ENCODE peak calls at places on chromosomes 3 and 15, in six cellular contexts. One of them, this sample, is unnamed.

GRCh38 chr3:53478166-53478830 is 16.1 kb upstream of the CACNA1D start:
- DNase-seq in A549: peak
- DNase-seq in K562: no peak
- DNase-seq in GM12878: no peak
- DNase-seq in H1: no peak
- DNase-seq in HepG2: peak
- DNase-seq in this sample: no peak

GRCh38 chr3:10531031-10531430 is 25.6 kb upstream of the ATP2B2 start:
- DNase-seq in A549: no peak
- DNase-seq in K562: no peak
- DNase-seq in GM12878: no peak
- DNase-seq in H1: no peak
- DNase-seq in HepG2: no peak
- DNase-seq in this sample: no peak

GRCh38 chr3:13552855-13553652 is 4.1 kb downstream of the FBLN2 start:
- DNase-seq in A549: no peak
- DNase-seq in K562: no peak
- DNase-seq in GM12878: no peak
- DNase-seq in H1: no peak
- DNase-seq in HepG2: no peak
- DNase-seq in this sample: no peak

GRCh38 chr15:70101459-70102113 is 3.9 kb upstream of the TLE3 start:
- DNase-seq in A549: peak
- DNase-seq in K562: peak
- DNase-seq in GM12878: no peak
- DNase-seq in H1: no peak
- DNase-seq in HepG2: peak
- DNase-seq in this sample: peak

GRCh38 chr3:72554689-72555088 is 293.6 kb downstream of the SHQ1 start:
- DNase-seq in A549: no peak
- DNase-seq in K562: no peak
- DNase-seq in GM12878: no peak
- DNase-seq in H1: no peak
- DNase-seq in HepG2: no peak
- DNase-seq in this sample: no peak

GRCh38 chr15:58483316-58483715 is 51.5 kb downstream of the LIPC start:
- DNase-seq in A549: no peak
- DNase-seq in K562: no peak
- DNase-seq in GM12878: no peak
- DNase-seq in H1: no peak
- DNase-seq in HepG2: no peak
- DNase-seq in this sample: no peak

GRCh38 chr15:37058316-37058985 is 41.9 kb downstream of the MEIS2 start:
- DNase-seq in A549: peak
- DNase-seq in K562: peak
- DNase-seq in GM12878: no peak
- DNase-seq in H1: no peak
- DNase-seq in HepG2: peak
- DNase-seq in this sample: no peak

GRCh38 chr3:123660900-123661299 is 76.0 kb upstream of the HACD2 start:
- DNase-seq in A549: no peak
- DNase-seq in K562: no peak
- DNase-seq in GM12878: no peak
- DNase-seq in H1: no peak
- DNase-seq in HepG2: no peak
- DNase-seq in this sample: peak

GRCh38 chr15:80090879-80091503 is 31.5 kb downstream of the ZFAND6 start:
- DNase-seq in A549: peak
- DNase-seq in K562: no peak
- DNase-seq in GM12878: no peak
- DNase-seq in H1: no peak
- DNase-seq in HepG2: no peak
- DNase-seq in this sample: no peak

GRCh38 chr15:85120351-85121113 is 138.9 kb downstream of the PDE8A start:
- DNase-seq in A549: no peak
- DNase-seq in K562: peak
- DNase-seq in GM12878: no peak
- DNase-seq in H1: no peak
- DNase-seq in HepG2: no peak
- DNase-seq in this sample: no peak

GRCh38 chr3:128203171-128203570 is 49.9 kb downstream of the EEFSEC start:
- DNase-seq in A549: no peak
- DNase-seq in K562: no peak
- DNase-seq in GM12878: no peak
- DNase-seq in H1: no peak
- DNase-seq in HepG2: no peak
- DNase-seq in this sample: no peak

GRCh38 chr3:104933981-104934380 is 432.7 kb upstream of the ALCAM start:
- DNase-seq in A549: no peak
- DNase-seq in K562: no peak
- DNase-seq in GM12878: no peak
- DNase-seq in H1: no peak
- DNase-seq in HepG2: no peak
- DNase-seq in this sample: no peak

GRCh38 chr3:159814161-159814560 is 174.5 kb upstream of the IL12A start:
- DNase-seq in A549: peak
- DNase-seq in K562: no peak
- DNase-seq in GM12878: no peak
- DNase-seq in H1: peak
- DNase-seq in HepG2: no peak
- DNase-seq in this sample: peak

GRCh38 chr3:11950576-11950975 is 53.6 kb upstream of the SYN2 start:
- DNase-seq in A549: no peak
- DNase-seq in K562: no peak
- DNase-seq in GM12878: no peak
- DNase-seq in H1: no peak
- DNase-seq in HepG2: no peak
- DNase-seq in this sample: no peak

GRCh38 chr15:35281515-35281914 is 196.4 kb upstream of the NANOGP8 start:
- DNase-seq in A549: no peak
- DNase-seq in K562: no peak
- DNase-seq in GM12878: no peak
- DNase-seq in H1: no peak
- DNase-seq in HepG2: no peak
- DNase-seq in this sample: peak

GRCh38 chr3:9280477-9281219 is 31.2 kb upstream of the SRGAP3 start:
- DNase-seq in A549: no peak
- DNase-seq in K562: no peak
- DNase-seq in GM12878: no peak
- DNase-seq in H1: no peak
- DNase-seq in HepG2: no peak
- DNase-seq in this sample: no peak

GRCh38 chr3:117995795-117996194 is 1038.9 kb downstream of the IGSF11 start:
- DNase-seq in A549: no peak
- DNase-seq in K562: no peak
- DNase-seq in GM12878: no peak
- DNase-seq in H1: no peak
- DNase-seq in HepG2: no peak
- DNase-seq in this sample: peak

GRCh38 chr3:85567074-85567676 is 608.4 kb downstream of the CADM2 start:
- DNase-seq in A549: peak
- DNase-seq in K562: peak
- DNase-seq in GM12878: no peak
- DNase-seq in H1: no peak
- DNase-seq in HepG2: peak
- DNase-seq in this sample: peak

GRCh38 chr3:125140011-125140813 is 72.3 kb downstream of the SLC12A8 start:
- DNase-seq in A549: no peak
- DNase-seq in K562: no peak
- DNase-seq in GM12878: no peak
- DNase-seq in H1: no peak
- DNase-seq in HepG2: no peak
- DNase-seq in this sample: peak

GRCh38 chr15:75420698-75421097 is 30.8 kb downstream of the SIN3A start:
- DNase-seq in A549: no peak
- DNase-seq in K562: no peak
- DNase-seq in GM12878: no peak
- DNase-seq in H1: no peak
- DNase-seq in HepG2: no peak
- DNase-seq in this sample: peak

GRCh38 chr3:170534232-170534631 is 51.6 kb downstream of the SLC7A14 start:
- DNase-seq in A549: no peak
- DNase-seq in K562: no peak
- DNase-seq in GM12878: no peak
- DNase-seq in H1: no peak
- DNase-seq in HepG2: no peak
- DNase-seq in this sample: no peak

GRCh38 chr3:81295906-81296305 is 465.5 kb downstream of the GBE1 start:
- DNase-seq in A549: no peak
- DNase-seq in K562: no peak
- DNase-seq in GM12878: no peak
- DNase-seq in H1: no peak
- DNase-seq in HepG2: no peak
- DNase-seq in this sample: no peak

GRCh38 chr3:142209655-142210054 is 15.7 kb downstream of the GK5 start:
- DNase-seq in A549: no peak
- DNase-seq in K562: no peak
- DNase-seq in GM12878: no peak
- DNase-seq in H1: no peak
- DNase-seq in HepG2: no peak
- DNase-seq in this sample: peak

GRCh38 chr15:50353999-50354837 is 780 bp downstream of the GABPB1 start:
- DNase-seq in A549: peak
- DNase-seq in K562: peak
- DNase-seq in GM12878: peak
- DNase-seq in H1: no peak
- DNase-seq in HepG2: peak
- DNase-seq in this sample: peak
- TF ChIP-seq POLR2A in A549: no peak
- TF ChIP-seq POLR2A in K562: peak
- TF ChIP-seq POLR2A in GM12878: peak
- TF ChIP-seq POLR2A in H1: peak
- TF ChIP-seq POLR2A in HepG2: peak
- TF ChIP-seq POLR2A in this sample: peak

GRCh38 chr3:121431717-121432517 is 113.9 kb downstream of the POLQ start:
- DNase-seq in A549: no peak
- DNase-seq in K562: no peak
- DNase-seq in GM12878: peak
- DNase-seq in H1: no peak
- DNase-seq in HepG2: peak
- DNase-seq in this sample: peak

GRCh38 chr3:121430816-121431215 is 115.0 kb downstream of the POLQ start:
- DNase-seq in A549: no peak
- DNase-seq in K562: no peak
- DNase-seq in GM12878: no peak
- DNase-seq in H1: no peak
- DNase-seq in HepG2: no peak
- DNase-seq in this sample: no peak

GRCh38 chr3:121436074-121436473 is 109.7 kb downstream of the POLQ start:
- DNase-seq in A549: no peak
- DNase-seq in K562: no peak
- DNase-seq in GM12878: no peak
- DNase-seq in H1: no peak
- DNase-seq in HepG2: no peak
- DNase-seq in this sample: no peak

GRCh38 chr3:121436641-121437040 is 109.1 kb downstream of the POLQ start:
- DNase-seq in A549: no peak
- DNase-seq in K562: no peak
- DNase-seq in GM12878: no peak
- DNase-seq in H1: no peak
- DNase-seq in HepG2: no peak
- DNase-seq in this sample: no peak
- TF ChIP-seq RFX5 in A549: no peak
- TF ChIP-seq RFX5 in K562: no peak
- TF ChIP-seq RFX5 in GM12878: no peak
- TF ChIP-seq RFX5 in H1: no peak
- TF ChIP-seq RFX5 in HepG2: no peak
- TF ChIP-seq RFX5 in this sample: no peak

DNA sequence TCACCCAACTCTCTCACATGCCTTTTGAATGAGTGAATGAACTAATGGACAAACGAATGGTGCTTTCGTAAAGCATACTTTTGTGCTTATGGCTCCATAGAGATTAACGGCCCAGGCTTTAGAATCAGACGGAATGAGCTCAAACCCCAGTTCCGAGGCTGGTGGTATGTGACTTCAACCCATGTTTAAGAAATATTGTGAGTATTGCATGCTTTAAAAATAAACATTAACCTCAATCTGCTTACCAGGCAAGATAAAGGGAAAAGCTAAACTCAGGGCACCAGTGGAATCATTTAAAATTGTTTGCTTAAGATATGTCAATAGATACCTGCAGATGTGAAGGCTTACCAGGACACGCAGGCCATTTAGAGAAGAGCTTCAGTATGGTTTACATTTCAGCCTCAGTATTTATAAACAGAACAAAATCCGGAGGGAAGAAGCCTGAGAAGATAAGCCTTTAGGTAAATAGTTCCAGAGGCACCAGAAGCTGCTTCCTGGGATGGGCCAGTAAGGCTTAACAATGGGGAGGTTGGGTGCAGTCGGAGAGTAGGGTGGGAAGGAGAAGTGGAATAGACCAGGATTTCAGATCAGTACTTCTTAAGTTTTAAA is 186.4 kb downstream of the ADAMTS9 start:
- DNase-seq in A549: peak
- DNase-seq in K562: no peak
- DNase-seq in GM12878: no peak
- DNase-seq in H1: no peak
- DNase-seq in HepG2: peak
- DNase-seq in this sample: peak
- TF ChIP-seq POLR2A in A549: no peak
- TF ChIP-seq POLR2A in K562: no peak
- TF ChIP-seq POLR2A in GM12878: no peak
- TF ChIP-seq POLR2A in H1: no peak
- TF ChIP-seq POLR2A in HepG2: no peak
- TF ChIP-seq POLR2A in this sample: no peak

GRCh38 chr3:192931825-192932224 is 14.2 kb upstream of the MB21D2 start:
- DNase-seq in A549: no peak
- DNase-seq in K562: no peak
- DNase-seq in GM12878: no peak
- DNase-seq in H1: no peak
- DNase-seq in HepG2: no peak
- DNase-seq in this sample: no peak
- TF ChIP-seq RFX5 in A549: no peak
- TF ChIP-seq RFX5 in K562: no peak
- TF ChIP-seq RFX5 in GM12878: no peak
- TF ChIP-seq RFX5 in H1: no peak
- TF ChIP-seq RFX5 in HepG2: no peak
- TF ChIP-seq RFX5 in this sample: no peak

GRCh38 chr15:92707880-92708551 is 52.4 kb upstream of the FAM174B start:
- DNase-seq in A549: no peak
- DNase-seq in K562: no peak
- DNase-seq in GM12878: no peak
- DNase-seq in H1: no peak
- DNase-seq in HepG2: no peak
- DNase-seq in this sample: no peak
- TF ChIP-seq POLR2A in A549: no peak
- TF ChIP-seq POLR2A in K562: no peak
- TF ChIP-seq POLR2A in GM12878: no peak
- TF ChIP-seq POLR2A in H1: no peak
- TF ChIP-seq POLR2A in HepG2: no peak
- TF ChIP-seq POLR2A in this sample: no peak

GRCh38 chr3:41833628-41834027 is 128.3 kb downstream of the ULK4 start:
- DNase-seq in A549: no peak
- DNase-seq in K562: no peak
- DNase-seq in GM12878: no peak
- DNase-seq in H1: no peak
- DNase-seq in HepG2: no peak
- DNase-seq in this sample: no peak

GRCh38 chr3:41836360-41837134 is 125.4 kb downstream of the ULK4 start:
- DNase-seq in A549: no peak
- DNase-seq in K562: no peak
- DNase-seq in GM12878: no peak
- DNase-seq in H1: no peak
- DNase-seq in HepG2: no peak
- DNase-seq in this sample: peak
- TF ChIP-seq RFX5 in A549: no peak
- TF ChIP-seq RFX5 in K562: no peak
- TF ChIP-seq RFX5 in GM12878: no peak
- TF ChIP-seq RFX5 in H1: no peak
- TF ChIP-seq RFX5 in HepG2: no peak
- TF ChIP-seq RFX5 in this sample: no peak